ENCODE peak calls at places on chromosomes 12 and 14, in four cellular contexts. F, P, N and O are unnamed samples. For H3K4me1 and H3K9me3, the result is how much of the 10 kb centered on the place peaks cover.

GRCh38 chr12:7951671-7952070 is 15.7 kb upstream of the SLC2A3 start:
- DNase-seq in F (no peak), P (no peak), N (no peak), O (no peak)

GRCh38 chr12:12890815-12891645 is at the start of gene GPRC5A:
- DNase-seq in F (peak), P (peak), N (peak), O (peak)

GRCh38 chr12:1575799-1576401 is 18.5 kb downstream of the FBXL14 start:
- DNase-seq in F (no peak), P (no peak), N (peak), O (no peak)

GRCh38 chr12:107718606-107719005 is 33.0 kb downstream of the PWP1 start:
- DNase-seq in F (no peak), P (no peak), N (no peak), O (no peak)

GRCh38 chr12:981176-981828 is 9.7 kb upstream of the ERC1 start:
- DNase-seq in F (no peak), P (no peak), N (peak), O (peak)

GRCh38 chr12:100741084-100741711 is 53.4 kb upstream of the ANO4 start:
- DNase-seq in F (no peak), P (no peak), N (peak), O (no peak)

GRCh38 chr12:132006056-132006680 is 56.4 kb downstream of the EP400 start:
- DNase-seq in F (no peak), P (no peak), N (no peak), O (no peak)

GRCh38 chr14:28613526-28613925 is 153.1 kb upstream of the FOXG1 start:
- DNase-seq in F (no peak), P (no peak), N (no peak), O (no peak)

GRCh38 chr12:39070775-39071174 is 165.4 kb upstream of the CPNE8 start:
- DNase-seq in F (no peak), P (no peak), N (peak), O (no peak)

GRCh38 chr12:42143401-42144173 is 1.1 kb downstream of the GXYLT1 start:
- DNase-seq in F (no peak), P (no peak), N (peak), O (no peak)

GRCh38 chr12:87772401-87772800 is 256.8 kb downstream of the C12orf50 start:
- DNase-seq in F (no peak), P (no peak), N (no peak), O (no peak)

GRCh38 chr14:103948442-103948841 is 6.1 kb upstream of the RD3L start:
- DNase-seq in F (no peak), P (no peak), N (no peak), O (no peak)

DNA sequence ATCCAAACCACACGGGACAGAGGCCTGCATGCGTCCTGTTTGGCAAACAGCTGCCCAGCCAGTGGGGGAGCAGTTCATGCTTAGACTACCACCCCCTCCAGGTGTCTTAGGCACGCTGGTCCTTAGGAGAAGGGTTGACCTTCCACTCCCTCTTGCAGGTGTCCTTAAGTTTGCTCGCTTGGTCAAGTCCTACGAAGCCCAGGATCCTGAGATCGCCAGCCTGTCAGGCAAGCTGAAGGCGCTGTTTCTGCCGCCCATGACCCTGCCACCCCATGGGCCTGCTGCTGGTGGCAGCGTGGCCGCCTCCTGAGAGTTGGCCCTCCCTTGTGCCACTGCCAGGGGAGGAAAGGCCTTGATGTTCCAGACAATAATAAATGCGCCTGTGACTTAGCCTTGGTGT is 1.8 kb downstream of the C12orf57 start:
- DNase-seq in F (no peak), P (no peak), N (no peak), O (no peak)
- H3K4me1 ChIP-seq in F (under half), P (under half), N (under half), O (under half)

GRCh38 chr12:53728206-53728605 is 954 bp upstream of the CALCOCO1 start:
- DNase-seq in F (no peak), P (no peak), N (no peak), O (no peak)

GRCh38 chr12:53727310-53728041 is at the start of gene CALCOCO1:
- DNase-seq in F (peak), P (peak), N (peak), O (peak)

GRCh38 chr12:53726342-53726741 is 910 bp downstream of the CALCOCO1 start:
- DNase-seq in F (no peak), P (no peak), N (peak), O (no peak)

GRCh38 chr12:53726946-53727309 is 324 bp downstream of the CALCOCO1 start:
- DNase-seq in F (no peak), P (no peak), N (peak), O (no peak)

DNA sequence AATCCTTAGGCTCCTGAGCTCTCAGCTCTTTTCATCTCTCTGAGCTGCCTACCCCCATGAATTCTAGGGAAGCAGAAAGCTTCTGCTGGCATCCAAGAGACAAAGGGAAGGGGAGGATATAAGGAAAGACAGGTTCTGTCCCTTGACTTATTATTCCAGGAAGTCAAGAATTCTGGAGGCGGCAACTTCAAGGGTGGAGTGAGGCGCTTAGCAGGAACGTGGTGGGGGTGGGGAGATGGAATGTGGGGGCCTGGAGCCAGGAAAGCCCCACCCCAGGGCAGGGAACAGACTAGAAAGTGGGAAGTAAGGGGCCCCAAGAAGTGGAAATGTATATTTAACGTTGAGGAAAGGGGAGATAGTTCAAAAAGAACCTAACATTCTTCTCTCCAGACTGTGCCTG is 1.4 kb downstream of the CALCOCO1 start:
- DNase-seq in F (no peak), P (no peak), N (peak), O (no peak)
- H3K4me3 ChIP-seq in F (peak), P (no peak), N (peak), O (no peak)

DNA sequence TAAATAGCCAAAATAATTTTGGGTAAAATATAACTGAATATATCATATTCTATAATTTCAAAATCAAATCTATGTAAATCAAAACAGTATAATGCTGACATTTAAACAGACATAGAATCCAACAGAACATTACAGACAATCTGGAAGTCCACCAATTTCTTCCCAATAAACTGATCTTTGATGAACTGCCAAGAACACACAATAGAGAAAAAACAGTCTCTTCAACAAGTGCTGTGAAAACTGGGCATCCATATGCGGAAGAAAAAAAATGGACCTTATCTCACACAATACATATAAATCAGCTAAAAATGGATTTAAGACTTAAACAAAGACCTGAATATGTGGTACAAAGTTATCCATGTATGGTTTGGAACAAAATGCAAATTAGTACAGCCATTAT is 1022.7 kb downstream of the TMEM121 start:
- DNase-seq in F (no peak), P (no peak), N (no peak), O (no peak)
- H3K9me3 ChIP-seq in F (under half), P (under half), N (under half), O (under half)

GRCh38 chr12:93533310-93533709 is 39.2 kb upstream of the SOCS2 start:
- DNase-seq in F (no peak), P (no peak), N (no peak), O (no peak)
- H3K4me1 ChIP-seq in F (under half), P (under half), N (under half), O (under half)

GRCh38 chr14:69321601-69322330 is 61.8 kb downstream of the GALNT16 start:
- DNase-seq in F (peak), P (no peak), N (peak), O (no peak)
- H3K4me3 ChIP-seq in F (no peak), P (no peak), N (no peak), O (no peak)

DNA sequence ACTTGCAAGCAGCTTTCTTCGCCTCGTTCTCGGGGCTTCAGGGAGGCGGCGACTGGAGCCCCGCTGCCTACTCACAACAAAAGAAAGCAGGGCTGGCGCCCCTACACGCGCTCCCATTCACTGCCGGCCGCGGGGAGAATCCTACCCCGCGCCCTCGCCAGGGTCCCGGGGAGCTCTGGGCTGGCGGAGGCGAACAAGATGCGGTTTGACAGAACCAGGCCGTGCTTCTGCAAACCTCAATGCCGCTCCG is 820 bp downstream of the TBX5 start:
- DNase-seq in F (no peak), P (no peak), N (no peak), O (no peak)
- H3K9me3 ChIP-seq in F (under half), P (under half), N (under half), O (under half)

GRCh38 chr14:24404814-24405213 is 6.0 kb downstream of the NYNRIN start:
- DNase-seq in F (no peak), P (no peak), N (no peak), O (no peak)
- H3K4me1 ChIP-seq in F (under half), P (under half), N (under half), O (under half)